ENCODE peak calls at places on chromosomes 1 and 21, in nine cellular contexts. One of them, this sample, is unnamed.

GRCh38 chr1:20712210-20712577 is 5.6 kb downstream of the KIF17 start:
- DNase-seq in T-helper 2 cell: no peak
- DNase-seq in uterus: no peak
- DNase-seq in central memory CD8-positive, alpha-beta T cell: no peak
- DNase-seq in NCI-H524 treated with DMSO at 0.1 percent for 48 hours: peak; percentile 65
- DNase-seq in upper lobe of right lung: no peak
- DNase-seq in pulmonary artery endothelial cell: no peak
- DNase-seq in CD4-positive, alpha-beta T cell: no peak
- DNase-seq in germinal center: no peak
- DNase-seq in this sample: no peak

GRCh38 chr1:59505596-59506028 is 208.7 kb downstream of the FGGY start:
- DNase-seq in T-helper 2 cell: no peak
- DNase-seq in uterus: no peak
- DNase-seq in central memory CD8-positive, alpha-beta T cell: no peak
- DNase-seq in NCI-H524 treated with DMSO at 0.1 percent for 48 hours: peak; percentile 74
- DNase-seq in upper lobe of right lung: no peak
- DNase-seq in pulmonary artery endothelial cell: no peak
- DNase-seq in CD4-positive, alpha-beta T cell: no peak
- DNase-seq in germinal center: no peak
- DNase-seq in this sample: no peak

GRCh38 chr1:16162163-16162822 is 6.4 kb upstream of the EPHA2 start:
- DNase-seq in T-helper 2 cell: peak; percentile 73
- DNase-seq in uterus: no peak
- DNase-seq in central memory CD8-positive, alpha-beta T cell: no peak
- DNase-seq in NCI-H524 treated with DMSO at 0.1 percent for 48 hours: no peak
- DNase-seq in upper lobe of right lung: no peak
- DNase-seq in pulmonary artery endothelial cell: no peak
- DNase-seq in CD4-positive, alpha-beta T cell: peak; percentile 63
- DNase-seq in germinal center: peak; percentile 36
- DNase-seq in this sample: peak; percentile 51

GRCh38 chr1:56564615-56565014 is 14.7 kb downstream of the PLPP3 start:
- DNase-seq in T-helper 2 cell: no peak
- DNase-seq in uterus: no peak
- DNase-seq in central memory CD8-positive, alpha-beta T cell: no peak
- DNase-seq in NCI-H524 treated with DMSO at 0.1 percent for 48 hours: no peak
- DNase-seq in upper lobe of right lung: no peak
- DNase-seq in pulmonary artery endothelial cell: no peak
- DNase-seq in CD4-positive, alpha-beta T cell: no peak
- DNase-seq in germinal center: no peak
- DNase-seq in this sample: no peak

GRCh38 chr1:117077267-117077666 is 17.1 kb downstream of the TTF2 start:
- DNase-seq in T-helper 2 cell: no peak
- DNase-seq in uterus: no peak
- DNase-seq in central memory CD8-positive, alpha-beta T cell: no peak
- DNase-seq in NCI-H524 treated with DMSO at 0.1 percent for 48 hours: no peak
- DNase-seq in upper lobe of right lung: no peak
- DNase-seq in pulmonary artery endothelial cell: peak; percentile 68
- DNase-seq in CD4-positive, alpha-beta T cell: no peak
- DNase-seq in germinal center: no peak
- DNase-seq in this sample: no peak

GRCh38 chr1:224705578-224705977 is 89.5 kb downstream of the CNIH3 start:
- DNase-seq in T-helper 2 cell: no peak
- DNase-seq in uterus: no peak
- DNase-seq in central memory CD8-positive, alpha-beta T cell: no peak
- DNase-seq in NCI-H524 treated with DMSO at 0.1 percent for 48 hours: no peak
- DNase-seq in upper lobe of right lung: no peak
- DNase-seq in pulmonary artery endothelial cell: no peak
- DNase-seq in CD4-positive, alpha-beta T cell: no peak
- DNase-seq in germinal center: no peak
- DNase-seq in this sample: no peak

GRCh38 chr1:226640288-226640687 is 91.7 kb downstream of the STUM start:
- DNase-seq in T-helper 2 cell: no peak
- DNase-seq in uterus: peak; percentile 49
- DNase-seq in central memory CD8-positive, alpha-beta T cell: no peak
- DNase-seq in NCI-H524 treated with DMSO at 0.1 percent for 48 hours: peak; percentile 49
- DNase-seq in upper lobe of right lung: no peak
- DNase-seq in pulmonary artery endothelial cell: no peak
- DNase-seq in CD4-positive, alpha-beta T cell: no peak
- DNase-seq in germinal center: no peak
- DNase-seq in this sample: no peak

GRCh38 chr1:30405081-30405480 is 318.3 kb downstream of the MATN1 start:
- DNase-seq in T-helper 2 cell: no peak
- DNase-seq in uterus: peak; percentile 3
- DNase-seq in central memory CD8-positive, alpha-beta T cell: no peak
- DNase-seq in NCI-H524 treated with DMSO at 0.1 percent for 48 hours: no peak
- DNase-seq in upper lobe of right lung: peak; percentile 39
- DNase-seq in pulmonary artery endothelial cell: no peak
- DNase-seq in CD4-positive, alpha-beta T cell: peak; percentile 8
- DNase-seq in germinal center: no peak
- DNase-seq in this sample: no peak

GRCh38 chr1:17862125-17862524 is 107.0 kb downstream of the ACTL8 start:
- DNase-seq in T-helper 2 cell: no peak
- DNase-seq in uterus: no peak
- DNase-seq in central memory CD8-positive, alpha-beta T cell: no peak
- DNase-seq in NCI-H524 treated with DMSO at 0.1 percent for 48 hours: no peak
- DNase-seq in upper lobe of right lung: no peak
- DNase-seq in pulmonary artery endothelial cell: no peak
- DNase-seq in CD4-positive, alpha-beta T cell: no peak
- DNase-seq in germinal center: no peak
- DNase-seq in this sample: no peak

GRCh38 chr1:81305997-81306452 is 494.7 kb upstream of the ADGRL2 start:
- DNase-seq in T-helper 2 cell: no peak
- DNase-seq in uterus: no peak
- DNase-seq in central memory CD8-positive, alpha-beta T cell: no peak
- DNase-seq in NCI-H524 treated with DMSO at 0.1 percent for 48 hours: peak; percentile 82
- DNase-seq in upper lobe of right lung: no peak
- DNase-seq in pulmonary artery endothelial cell: no peak
- DNase-seq in CD4-positive, alpha-beta T cell: no peak
- DNase-seq in germinal center: no peak
- DNase-seq in this sample: no peak

GRCh38 chr21:28540514-28540913 is 452.2 kb downstream of the LTN1 start:
- DNase-seq in T-helper 2 cell: no peak
- DNase-seq in uterus: no peak
- DNase-seq in central memory CD8-positive, alpha-beta T cell: no peak
- DNase-seq in NCI-H524 treated with DMSO at 0.1 percent for 48 hours: no peak
- DNase-seq in upper lobe of right lung: no peak
- DNase-seq in pulmonary artery endothelial cell: peak; percentile 69
- DNase-seq in CD4-positive, alpha-beta T cell: no peak
- DNase-seq in germinal center: no peak
- DNase-seq in this sample: no peak

GRCh38 chr1:234980224-234980656 is 148.4 kb downstream of the TOMM20 start:
- DNase-seq in T-helper 2 cell: no peak
- DNase-seq in uterus: no peak
- DNase-seq in central memory CD8-positive, alpha-beta T cell: no peak
- DNase-seq in NCI-H524 treated with DMSO at 0.1 percent for 48 hours: no peak
- DNase-seq in upper lobe of right lung: no peak
- DNase-seq in pulmonary artery endothelial cell: no peak
- DNase-seq in CD4-positive, alpha-beta T cell: no peak
- DNase-seq in germinal center: no peak
- DNase-seq in this sample: no peak

GRCh38 chr21:46001821-46002681 is 20.5 kb downstream of the COL6A1 start:
- DNase-seq in T-helper 2 cell: no peak
- DNase-seq in uterus: peak; percentile 32
- DNase-seq in central memory CD8-positive, alpha-beta T cell: peak; percentile 4
- DNase-seq in NCI-H524 treated with DMSO at 0.1 percent for 48 hours: no peak
- DNase-seq in upper lobe of right lung: no peak
- DNase-seq in pulmonary artery endothelial cell: no peak
- DNase-seq in CD4-positive, alpha-beta T cell: no peak
- DNase-seq in germinal center: no peak
- DNase-seq in this sample: no peak

GRCh38 chr1:109193653-109194590 is 19.8 kb upstream of the SARS1 start:
- DNase-seq in T-helper 2 cell: no peak
- DNase-seq in uterus: no peak
- DNase-seq in central memory CD8-positive, alpha-beta T cell: peak; percentile 29
- DNase-seq in NCI-H524 treated with DMSO at 0.1 percent for 48 hours: no peak
- DNase-seq in upper lobe of right lung: peak; percentile 69
- DNase-seq in pulmonary artery endothelial cell: no peak
- DNase-seq in CD4-positive, alpha-beta T cell: peak; percentile 58
- DNase-seq in germinal center: peak; percentile 79
- DNase-seq in this sample: peak; percentile 22

GRCh38 chr21:38596264-38597042 is 98.2 kb upstream of the ERG start:
- DNase-seq in T-helper 2 cell: no peak
- DNase-seq in uterus: no peak
- DNase-seq in central memory CD8-positive, alpha-beta T cell: no peak
- DNase-seq in NCI-H524 treated with DMSO at 0.1 percent for 48 hours: no peak
- DNase-seq in upper lobe of right lung: no peak
- DNase-seq in pulmonary artery endothelial cell: no peak
- DNase-seq in CD4-positive, alpha-beta T cell: no peak
- DNase-seq in germinal center: no peak
- DNase-seq in this sample: no peak

GRCh38 chr1:116842654-116843053 is 67.1 kb upstream of the PTGFRN start:
- DNase-seq in T-helper 2 cell: no peak
- DNase-seq in uterus: no peak
- DNase-seq in central memory CD8-positive, alpha-beta T cell: no peak
- DNase-seq in NCI-H524 treated with DMSO at 0.1 percent for 48 hours: no peak
- DNase-seq in upper lobe of right lung: no peak
- DNase-seq in pulmonary artery endothelial cell: no peak
- DNase-seq in CD4-positive, alpha-beta T cell: no peak
- DNase-seq in germinal center: no peak
- DNase-seq in this sample: no peak